ENCODE peak calls at places on chromosomes 7 and 10, in five cellular contexts. A is M059J; E is activated T-cell treated with anti-CD3 and anti-CD28 coated beads, Interleukin-2, amount 50 U/mL, for 24 hours; P is fibroblast of lung; O is brain microvascular endothelial cell. D is an unnamed sample.

GRCh38 chr7:132656846-132657776 is 80.8 kb upstream of the PLXNA4 start:
- DNase-seq in O (no peak), E (no peak), P (peak), A (peak), D (no peak)

GRCh38 chr7:4733936-4734528 is 41.4 kb upstream of the AP5Z1 start:
- DNase-seq in O (no peak), E (peak), P (no peak), A (no peak), D (no peak)

GRCh38 chr7:67724435-67724834 is 727.8 kb downstream of the TYW1 start:
- DNase-seq in P (no peak), E (no peak), A (no peak), O (no peak), D (no peak)

GRCh38 chr10:77390481-77390891 is 247.1 kb downstream of the KCNMA1 start:
- DNase-seq in A (peak), O (no peak), P (no peak), E (no peak), D (no peak)

GRCh38 chr7:27172823-27173411 is 1.2 kb downstream of the HOXA10 start:
- DNase-seq in P (no peak), E (peak), A (peak), O (no peak), D (no peak)

GRCh38 chr10:96618648-96619047 is 31.8 kb upstream of the TM9SF3 start:
- DNase-seq in O (no peak), A (no peak), P (peak), E (no peak), D (peak)

GRCh38 chr10:131451407-131452015 is 140.0 kb upstream of the TCERG1L start:
- DNase-seq in O (no peak), P (no peak), A (no peak), E (no peak), D (no peak)

GRCh38 chr10:113473851-113474250 is 79.0 kb upstream of the HABP2 start:
- DNase-seq in A (peak), E (no peak), P (no peak), O (no peak), D (no peak)

GRCh38 chr10:95281206-95281605 is 9.6 kb downstream of the PDLIM1 start:
- DNase-seq in A (no peak), E (no peak), P (no peak), O (no peak), D (no peak)

GRCh38 chr7:114825423-114825951 is 96.4 kb upstream of the MDFIC start:
- DNase-seq in P (no peak), O (no peak), E (peak), A (no peak), D (no peak)

GRCh38 chr10:78533776-78534175 is 500.1 kb downstream of the RPS24 start:
- DNase-seq in O (no peak), A (no peak), P (no peak), E (no peak), D (no peak)

GRCh38 chr10:3935933-3936359 is 150.9 kb upstream of the KLF6 start:
- DNase-seq in P (peak), O (no peak), E (no peak), A (peak), D (peak)

GRCh38 chr10:71475243-71475871 is 78.6 kb downstream of the CDH23 start:
- DNase-seq in E (no peak), A (no peak), O (no peak), P (no peak), D (no peak)

GRCh38 chr10:27537166-27537565 is 33.1 kb downstream of the RAB18 start:
- DNase-seq in O (no peak), E (no peak), P (no peak), A (no peak), D (no peak)

GRCh38 chr10:43200538-43201390 is 62.5 kb downstream of the CSGALNACT2 start:
- DNase-seq in O (no peak), A (no peak), E (peak), P (no peak), D (no peak)

GRCh38 chr7:79453558-79454324 is at the start of gene MAGI2:
- DNase-seq in O (peak), A (peak), P (peak), E (peak), D (peak)

GRCh38 chr7:149422914-149423285 is 38.0 kb downstream of the ZNF777 start:
- DNase-seq in A (no peak), P (no peak), O (no peak), E (peak), D (no peak)

GRCh38 chr10:45005284-45005683 is 4.6 kb downstream of the ZNF22 start:
- DNase-seq in E (no peak), A (no peak), O (no peak), P (no peak), D (no peak)

GRCh38 chr7:1990001-1990670 is 242.6 kb downstream of the MAD1L1 start:
- DNase-seq in O (no peak), A (no peak), P (peak), E (no peak), D (no peak)

GRCh38 chr10:62992145-62992721 is 140.9 kb upstream of the NRBF2 start:
- DNase-seq in P (peak), O (peak), A (peak), E (peak), D (no peak)

GRCh38 chr10:113504423-113504822 is 48.4 kb upstream of the HABP2 start:
- DNase-seq in O (no peak), E (no peak), A (no peak), P (no peak), D (no peak)

GRCh38 chr7:158828343-158829020 is 827 bp downstream of the ESYT2 start:
- DNase-seq in O (no peak), E (peak), P (no peak), A (peak), D (no peak)

GRCh38 chr10:87966454-87966853 is 103.0 kb downstream of the PTEN start:
- DNase-seq in P (no peak), O (no peak), A (peak), E (no peak), D (no peak)

GRCh38 chr7:89103564-89103963 is 308.0 kb upstream of the TEX47 start:
- DNase-seq in A (no peak), E (no peak), O (no peak), P (no peak), D (no peak)

GRCh38 chr7:30531286-30531685 is 26.7 kb upstream of the GGCT start:
- DNase-seq in O (no peak), A (no peak), E (no peak), P (no peak), D (no peak)

GRCh38 chr10:95354130-95354529 is 63.3 kb upstream of the PDLIM1 start:
- DNase-seq in E (no peak), O (no peak), A (no peak), P (no peak), D (no peak)

GRCh38 chr7:146176790-146177189 is 60.2 kb downstream of the CNTNAP2 start:
- DNase-seq in A (no peak), P (no peak), E (no peak), O (no peak), D (no peak)

D was measured in fibroblast of gingiva.